ENCODE peak calls at places on chromosomes 3 and 15, in six cellular contexts. K, T, U, H, Q and O are unnamed samples.

GRCh38 chr15:69535101-69535638 is 82.6 kb downstream of the RPLP1 start:
- DNase-seq in H (no peak), K (no peak), Q (no peak), T (no peak), U (no peak), O (peak; percentile 3)

GRCh38 chr15:60326343-60326742 is 71.4 kb downstream of the ANXA2 start:
- DNase-seq in K (no peak), T (no peak), Q (no peak), U (no peak), H (no peak), O (no peak)

GRCh38 chr15:47288794-47289193 is 428.5 kb upstream of the SEMA6D start:
- DNase-seq in H (no peak), K (no peak), U (no peak), Q (no peak), T (no peak), O (no peak)

GRCh38 chr3:58383476-58383875 is 50.2 kb downstream of the PDHB start:
- DNase-seq in K (no peak), H (no peak), Q (no peak), T (no peak), U (no peak), O (no peak)

GRCh38 chr3:126342211-126342610 is 15.0 kb downstream of the KLF15 start:
- DNase-seq in T (no peak), K (no peak), U (no peak), H (no peak), Q (no peak), O (no peak)

GRCh38 chr3:125313060-125313635 is 62.0 kb downstream of the ZNF148 start:
- DNase-seq in H (no peak), Q (no peak), K (no peak), T (no peak), U (no peak), O (peak; percentile 88)

GRCh38 chr15:73753250-73754130 is at the start of gene INSYN1:
- DNase-seq in T (no peak), K (no peak), U (no peak), H (no peak), Q (no peak), O (no peak)

GRCh38 chr3:40201770-40202169 is 107.7 kb upstream of the EIF1B start:
- DNase-seq in U (no peak), Q (no peak), K (no peak), T (no peak), H (no peak), O (peak; percentile 4)

GRCh38 chr3:136805795-136806194 is 13.1 kb upstream of the SLC35G2 start:
- DNase-seq in T (no peak), H (no peak), K (no peak), U (no peak), Q (no peak), O (no peak)

GRCh38 chr3:172716476-172716875 is 5.6 kb upstream of the NCEH1 start:
- DNase-seq in Q (no peak), U (no peak), K (no peak), H (no peak), T (no peak), O (no peak)

GRCh38 chr15:47741082-47741481 is 23.8 kb downstream of the SEMA6D start:
- DNase-seq in U (no peak), K (no peak), Q (no peak), H (no peak), T (no peak), O (no peak)

GRCh38 chr15:89964555-89964954 is 36.6 kb upstream of the ZNF710 start:
- DNase-seq in K (no peak), U (no peak), Q (no peak), H (no peak), T (no peak), O (no peak)

GRCh38 chr3:153901152-153901551 is 220.0 kb upstream of the ARHGEF26 start:
- DNase-seq in Q (no peak), U (no peak), K (no peak), T (no peak), H (no peak), O (no peak)

GRCh38 chr3:148588291-148588690 is 109.4 kb upstream of the AGTR1 start:
- DNase-seq in H (no peak), Q (no peak), K (no peak), U (no peak), T (no peak), O (no peak)

GRCh38 chr15:41493205-41493901 is at the start of gene ITPKA:
- DNase-seq in T (peak; percentile 37), U (peak; percentile 38), H (peak; percentile 43), Q (peak; percentile 94), K (peak; percentile 77), O (peak; percentile 91)

GRCh38 chr3:169591159-169591951 is 72.2 kb downstream of the MECOM start:
- DNase-seq in T (no peak), H (no peak), Q (no peak), U (no peak), K (no peak), O (no peak)